ENCODE peak calls at places on chromosomes 13 and 19, in seven cellular contexts. One of them, this sample, is unnamed.

GRCh38 chr19:40605201-40605971 is 4.2 kb downstream of the LTBP4 start:
- DNase-seq in activated CD4-positive, alpha-beta T cell treated with anti-CD3 and anti-CD28 coated beads, Interleukin-2, amount 10 ng/mL, durations not matched to agents 7 days and 5 days: peak; percentile 91
- DNase-seq in stimulated activated CD8-positive, alpha-beta memory T cell treated with anti-CD3 and anti-CD28 coated beads, Interleukin-2, amount 100 ng/mL, for 1 hour: peak; percentile 39
- DNase-seq in HFFc6: no peak
- DNase-seq in omental fat pad: no peak
- DNase-seq in activated T-cell treated with anti-CD3 and anti-CD28 coated beads for 1 hour: peak; percentile 67
- DNase-seq in breast epithelium: peak; percentile 83
- DNase-seq in this sample: peak; percentile 78

GRCh38 chr13:23876265-23876664 is 12.9 kb downstream of the MIPEP start:
- DNase-seq in activated CD4-positive, alpha-beta T cell treated with anti-CD3 and anti-CD28 coated beads, Interleukin-2, amount 10 ng/mL, durations not matched to agents 7 days and 5 days: no peak
- DNase-seq in stimulated activated CD8-positive, alpha-beta memory T cell treated with anti-CD3 and anti-CD28 coated beads, Interleukin-2, amount 100 ng/mL, for 1 hour: no peak
- DNase-seq in HFFc6: peak; percentile 28
- DNase-seq in omental fat pad: no peak
- DNase-seq in activated T-cell treated with anti-CD3 and anti-CD28 coated beads for 1 hour: no peak
- DNase-seq in breast epithelium: no peak
- DNase-seq in this sample: no peak

GRCh38 chr13:42971670-42972355 is 20.2 kb downstream of the EPSTI1 start:
- DNase-seq in activated CD4-positive, alpha-beta T cell treated with anti-CD3 and anti-CD28 coated beads, Interleukin-2, amount 10 ng/mL, durations not matched to agents 7 days and 5 days: no peak
- DNase-seq in stimulated activated CD8-positive, alpha-beta memory T cell treated with anti-CD3 and anti-CD28 coated beads, Interleukin-2, amount 100 ng/mL, for 1 hour: no peak
- DNase-seq in HFFc6: no peak
- DNase-seq in omental fat pad: no peak
- DNase-seq in activated T-cell treated with anti-CD3 and anti-CD28 coated beads for 1 hour: no peak
- DNase-seq in breast epithelium: no peak
- DNase-seq in this sample: no peak

GRCh38 chr19:33904681-33905080 is 108.0 kb downstream of the KCTD15 start:
- DNase-seq in activated CD4-positive, alpha-beta T cell treated with anti-CD3 and anti-CD28 coated beads, Interleukin-2, amount 10 ng/mL, durations not matched to agents 7 days and 5 days: no peak
- DNase-seq in stimulated activated CD8-positive, alpha-beta memory T cell treated with anti-CD3 and anti-CD28 coated beads, Interleukin-2, amount 100 ng/mL, for 1 hour: no peak
- DNase-seq in HFFc6: no peak
- DNase-seq in omental fat pad: no peak
- DNase-seq in activated T-cell treated with anti-CD3 and anti-CD28 coated beads for 1 hour: no peak
- DNase-seq in breast epithelium: no peak
- DNase-seq in this sample: peak; percentile 21

GRCh38 chr19:40501599-40501998 is 34.8 kb downstream of the SPTBN4 start:
- DNase-seq in activated CD4-positive, alpha-beta T cell treated with anti-CD3 and anti-CD28 coated beads, Interleukin-2, amount 10 ng/mL, durations not matched to agents 7 days and 5 days: no peak
- DNase-seq in stimulated activated CD8-positive, alpha-beta memory T cell treated with anti-CD3 and anti-CD28 coated beads, Interleukin-2, amount 100 ng/mL, for 1 hour: no peak
- DNase-seq in HFFc6: no peak
- DNase-seq in omental fat pad: no peak
- DNase-seq in activated T-cell treated with anti-CD3 and anti-CD28 coated beads for 1 hour: no peak
- DNase-seq in breast epithelium: no peak
- DNase-seq in this sample: no peak

GRCh38 chr13:76667551-76667950 is 218.7 kb downstream of the KCTD12 start:
- DNase-seq in activated CD4-positive, alpha-beta T cell treated with anti-CD3 and anti-CD28 coated beads, Interleukin-2, amount 10 ng/mL, durations not matched to agents 7 days and 5 days: no peak
- DNase-seq in stimulated activated CD8-positive, alpha-beta memory T cell treated with anti-CD3 and anti-CD28 coated beads, Interleukin-2, amount 100 ng/mL, for 1 hour: no peak
- DNase-seq in HFFc6: peak; percentile 48
- DNase-seq in omental fat pad: no peak
- DNase-seq in activated T-cell treated with anti-CD3 and anti-CD28 coated beads for 1 hour: no peak
- DNase-seq in breast epithelium: no peak
- DNase-seq in this sample: no peak

GRCh38 chr19:18972301-18972831 is 31.3 kb upstream of the HOMER3 start:
- DNase-seq in activated CD4-positive, alpha-beta T cell treated with anti-CD3 and anti-CD28 coated beads, Interleukin-2, amount 10 ng/mL, durations not matched to agents 7 days and 5 days: no peak
- DNase-seq in stimulated activated CD8-positive, alpha-beta memory T cell treated with anti-CD3 and anti-CD28 coated beads, Interleukin-2, amount 100 ng/mL, for 1 hour: no peak
- DNase-seq in HFFc6: no peak
- DNase-seq in omental fat pad: no peak
- DNase-seq in activated T-cell treated with anti-CD3 and anti-CD28 coated beads for 1 hour: no peak
- DNase-seq in breast epithelium: no peak
- DNase-seq in this sample: no peak

GRCh38 chr13:52925775-52926285 is 77.4 kb upstream of the PCDH8 start:
- DNase-seq in activated CD4-positive, alpha-beta T cell treated with anti-CD3 and anti-CD28 coated beads, Interleukin-2, amount 10 ng/mL, durations not matched to agents 7 days and 5 days: no peak
- DNase-seq in stimulated activated CD8-positive, alpha-beta memory T cell treated with anti-CD3 and anti-CD28 coated beads, Interleukin-2, amount 100 ng/mL, for 1 hour: no peak
- DNase-seq in HFFc6: no peak
- DNase-seq in omental fat pad: no peak
- DNase-seq in activated T-cell treated with anti-CD3 and anti-CD28 coated beads for 1 hour: no peak
- DNase-seq in breast epithelium: no peak
- DNase-seq in this sample: no peak

GRCh38 chr19:35034005-35034502 is 3.8 kb downstream of the SCN1B start:
- DNase-seq in activated CD4-positive, alpha-beta T cell treated with anti-CD3 and anti-CD28 coated beads, Interleukin-2, amount 10 ng/mL, durations not matched to agents 7 days and 5 days: no peak
- DNase-seq in stimulated activated CD8-positive, alpha-beta memory T cell treated with anti-CD3 and anti-CD28 coated beads, Interleukin-2, amount 100 ng/mL, for 1 hour: no peak
- DNase-seq in HFFc6: no peak
- DNase-seq in omental fat pad: no peak
- DNase-seq in activated T-cell treated with anti-CD3 and anti-CD28 coated beads for 1 hour: no peak
- DNase-seq in breast epithelium: no peak
- DNase-seq in this sample: no peak

GRCh38 chr13:44364601-44365000 is 9.0 kb upstream of the SERP2 start:
- DNase-seq in activated CD4-positive, alpha-beta T cell treated with anti-CD3 and anti-CD28 coated beads, Interleukin-2, amount 10 ng/mL, durations not matched to agents 7 days and 5 days: no peak
- DNase-seq in stimulated activated CD8-positive, alpha-beta memory T cell treated with anti-CD3 and anti-CD28 coated beads, Interleukin-2, amount 100 ng/mL, for 1 hour: no peak
- DNase-seq in HFFc6: peak; percentile 48
- DNase-seq in omental fat pad: no peak
- DNase-seq in activated T-cell treated with anti-CD3 and anti-CD28 coated beads for 1 hour: no peak
- DNase-seq in breast epithelium: no peak
- DNase-seq in this sample: no peak

GRCh38 chr13:34361528-34361927 is 543.6 kb downstream of the RFC3 start:
- DNase-seq in activated CD4-positive, alpha-beta T cell treated with anti-CD3 and anti-CD28 coated beads, Interleukin-2, amount 10 ng/mL, durations not matched to agents 7 days and 5 days: no peak
- DNase-seq in stimulated activated CD8-positive, alpha-beta memory T cell treated with anti-CD3 and anti-CD28 coated beads, Interleukin-2, amount 100 ng/mL, for 1 hour: no peak
- DNase-seq in HFFc6: peak; percentile 47
- DNase-seq in omental fat pad: no peak
- DNase-seq in activated T-cell treated with anti-CD3 and anti-CD28 coated beads for 1 hour: no peak
- DNase-seq in breast epithelium: no peak
- DNase-seq in this sample: no peak

GRCh38 chr13:111202745-111203144 is 87.6 kb downstream of the ARHGEF7 start:
- DNase-seq in activated CD4-positive, alpha-beta T cell treated with anti-CD3 and anti-CD28 coated beads, Interleukin-2, amount 10 ng/mL, durations not matched to agents 7 days and 5 days: no peak
- DNase-seq in stimulated activated CD8-positive, alpha-beta memory T cell treated with anti-CD3 and anti-CD28 coated beads, Interleukin-2, amount 100 ng/mL, for 1 hour: no peak
- DNase-seq in HFFc6: peak; percentile 61
- DNase-seq in omental fat pad: no peak
- DNase-seq in activated T-cell treated with anti-CD3 and anti-CD28 coated beads for 1 hour: no peak
- DNase-seq in breast epithelium: no peak
- DNase-seq in this sample: no peak

GRCh38 chr13:40777166-40777956 is 6.4 kb upstream of the MRPS31 start:
- DNase-seq in activated CD4-positive, alpha-beta T cell treated with anti-CD3 and anti-CD28 coated beads, Interleukin-2, amount 10 ng/mL, durations not matched to agents 7 days and 5 days: peak; percentile 54
- DNase-seq in stimulated activated CD8-positive, alpha-beta memory T cell treated with anti-CD3 and anti-CD28 coated beads, Interleukin-2, amount 100 ng/mL, for 1 hour: no peak
- DNase-seq in HFFc6: peak; percentile 41
- DNase-seq in omental fat pad: no peak
- DNase-seq in activated T-cell treated with anti-CD3 and anti-CD28 coated beads for 1 hour: no peak
- DNase-seq in breast epithelium: no peak
- DNase-seq in this sample: no peak

GRCh38 chr19:8571006-8571411 is 6.2 kb downstream of the MYO1F start:
- DNase-seq in activated CD4-positive, alpha-beta T cell treated with anti-CD3 and anti-CD28 coated beads, Interleukin-2, amount 10 ng/mL, durations not matched to agents 7 days and 5 days: peak; percentile 77
- DNase-seq in stimulated activated CD8-positive, alpha-beta memory T cell treated with anti-CD3 and anti-CD28 coated beads, Interleukin-2, amount 100 ng/mL, for 1 hour: peak; percentile 35
- DNase-seq in HFFc6: peak; percentile 77
- DNase-seq in omental fat pad: no peak
- DNase-seq in activated T-cell treated with anti-CD3 and anti-CD28 coated beads for 1 hour: peak; percentile 47
- DNase-seq in breast epithelium: no peak
- DNase-seq in this sample: no peak

GRCh38 chr13:77563110-77563509 is 27.6 kb downstream of the SCEL start:
- DNase-seq in activated CD4-positive, alpha-beta T cell treated with anti-CD3 and anti-CD28 coated beads, Interleukin-2, amount 10 ng/mL, durations not matched to agents 7 days and 5 days: no peak
- DNase-seq in stimulated activated CD8-positive, alpha-beta memory T cell treated with anti-CD3 and anti-CD28 coated beads, Interleukin-2, amount 100 ng/mL, for 1 hour: no peak
- DNase-seq in HFFc6: no peak
- DNase-seq in omental fat pad: no peak
- DNase-seq in activated T-cell treated with anti-CD3 and anti-CD28 coated beads for 1 hour: no peak
- DNase-seq in breast epithelium: no peak
- DNase-seq in this sample: no peak

GRCh38 chr13:37615271-37615670 is 16.7 kb upstream of the POSTN start:
- DNase-seq in activated CD4-positive, alpha-beta T cell treated with anti-CD3 and anti-CD28 coated beads, Interleukin-2, amount 10 ng/mL, durations not matched to agents 7 days and 5 days: no peak
- DNase-seq in stimulated activated CD8-positive, alpha-beta memory T cell treated with anti-CD3 and anti-CD28 coated beads, Interleukin-2, amount 100 ng/mL, for 1 hour: no peak
- DNase-seq in HFFc6: no peak
- DNase-seq in omental fat pad: no peak
- DNase-seq in activated T-cell treated with anti-CD3 and anti-CD28 coated beads for 1 hour: no peak
- DNase-seq in breast epithelium: no peak
- DNase-seq in this sample: no peak

GRCh38 chr13:50410921-50411712 is 395.9 kb downstream of the KCNRG start:
- DNase-seq in activated CD4-positive, alpha-beta T cell treated with anti-CD3 and anti-CD28 coated beads, Interleukin-2, amount 10 ng/mL, durations not matched to agents 7 days and 5 days: no peak
- DNase-seq in stimulated activated CD8-positive, alpha-beta memory T cell treated with anti-CD3 and anti-CD28 coated beads, Interleukin-2, amount 100 ng/mL, for 1 hour: no peak
- DNase-seq in HFFc6: peak; percentile 76
- DNase-seq in omental fat pad: no peak
- DNase-seq in activated T-cell treated with anti-CD3 and anti-CD28 coated beads for 1 hour: no peak
- DNase-seq in breast epithelium: no peak
- DNase-seq in this sample: no peak

GRCh38 chr13:41603917-41604316 is 146.6 kb downstream of the RGCC start:
- DNase-seq in activated CD4-positive, alpha-beta T cell treated with anti-CD3 and anti-CD28 coated beads, Interleukin-2, amount 10 ng/mL, durations not matched to agents 7 days and 5 days: no peak
- DNase-seq in stimulated activated CD8-positive, alpha-beta memory T cell treated with anti-CD3 and anti-CD28 coated beads, Interleukin-2, amount 100 ng/mL, for 1 hour: no peak
- DNase-seq in HFFc6: peak; percentile 62
- DNase-seq in omental fat pad: no peak
- DNase-seq in activated T-cell treated with anti-CD3 and anti-CD28 coated beads for 1 hour: no peak
- DNase-seq in breast epithelium: no peak
- DNase-seq in this sample: no peak

GRCh38 chr13:73499685-73500084 is 440.9 kb downstream of the KLF5 start:
- DNase-seq in activated CD4-positive, alpha-beta T cell treated with anti-CD3 and anti-CD28 coated beads, Interleukin-2, amount 10 ng/mL, durations not matched to agents 7 days and 5 days: no peak
- DNase-seq in stimulated activated CD8-positive, alpha-beta memory T cell treated with anti-CD3 and anti-CD28 coated beads, Interleukin-2, amount 100 ng/mL, for 1 hour: no peak
- DNase-seq in HFFc6: no peak
- DNase-seq in omental fat pad: no peak
- DNase-seq in activated T-cell treated with anti-CD3 and anti-CD28 coated beads for 1 hour: no peak
- DNase-seq in breast epithelium: no peak
- DNase-seq in this sample: no peak